ENCODE peak calls at places on chromosomes 6 and 20, in eight cellular contexts. G is uterus; M is CD4-positive, alpha-beta T cell; E is RWPE1; K is nephron progenitor cell; R is Calu3; N is endothelial cell; Z is HFFc6. B is an unnamed sample.

GRCh38 chr6:170031096-170031471 is 259.8 kb downstream of the DLL1 start:
- DNase-seq in N (no peak), K (no peak), M (no peak), Z (no peak), G (no peak), R (no peak), E (no peak), B (no peak)

GRCh38 chr6:149107973-149108372 is 209.5 kb upstream of the TAB2 start:
- DNase-seq in M (no peak), N (no peak), Z (no peak), E (no peak), R (no peak), G (no peak), K (no peak), B (no peak)

GRCh38 chr6:106411643-106412200 is 51.2 kb downstream of the CRYBG1 start:
- DNase-seq in E (no peak), N (no peak), G (no peak), K (no peak), M (no peak), Z (no peak), R (peak; percentile 6), B (no peak)

GRCh38 chr6:89082439-89082838 is 1.9 kb downstream of the PNRC1 start:
- DNase-seq in M (no peak), Z (no peak), K (no peak), G (no peak), R (no peak), E (peak; percentile 8), N (no peak), B (no peak)

GRCh38 chr6:29989211-29989610 is 46.9 kb downstream of the HLA-A start:
- DNase-seq in R (no peak), G (no peak), N (no peak), K (no peak), Z (peak; percentile 17), E (no peak), M (no peak), B (no peak)

GRCh38 chr20:53829086-53829703 is 235.6 kb upstream of the ZNF217 start:
- DNase-seq in N (no peak), K (no peak), R (peak; percentile 34), G (no peak), M (no peak), E (peak; percentile 97), Z (peak; percentile 97), B (no peak)

GRCh38 chr6:136826216-136826615 is 3.8 kb downstream of the PEX7 start:
- DNase-seq in M (no peak), E (no peak), Z (no peak), R (no peak), G (no peak), K (no peak), N (no peak), B (no peak)

GRCh38 chr20:57435498-57436222 is 44.5 kb downstream of the RBM38 start:
- DNase-seq in M (peak; percentile 20), G (no peak), Z (no peak), R (peak; percentile 99), K (no peak), E (peak; percentile 85), N (no peak), B (no peak)

GRCh38 chr6:131368077-131368911 is 204.7 kb upstream of the ARG1 start:
- DNase-seq in K (no peak), R (peak; percentile 43), Z (no peak), N (no peak), G (no peak), E (no peak), M (no peak), B (no peak)

GRCh38 chr6:122781716-122782115 is 2.2 kb downstream of the FABP7 start:
- DNase-seq in N (no peak), G (no peak), E (no peak), M (no peak), K (no peak), Z (no peak), R (no peak), B (no peak)

GRCh38 chr6:89214197-89214596 is 3.0 kb downstream of the GABRR1 start:
- DNase-seq in K (no peak), E (no peak), G (no peak), R (no peak), M (no peak), Z (no peak), N (no peak), B (no peak)

DNA sequence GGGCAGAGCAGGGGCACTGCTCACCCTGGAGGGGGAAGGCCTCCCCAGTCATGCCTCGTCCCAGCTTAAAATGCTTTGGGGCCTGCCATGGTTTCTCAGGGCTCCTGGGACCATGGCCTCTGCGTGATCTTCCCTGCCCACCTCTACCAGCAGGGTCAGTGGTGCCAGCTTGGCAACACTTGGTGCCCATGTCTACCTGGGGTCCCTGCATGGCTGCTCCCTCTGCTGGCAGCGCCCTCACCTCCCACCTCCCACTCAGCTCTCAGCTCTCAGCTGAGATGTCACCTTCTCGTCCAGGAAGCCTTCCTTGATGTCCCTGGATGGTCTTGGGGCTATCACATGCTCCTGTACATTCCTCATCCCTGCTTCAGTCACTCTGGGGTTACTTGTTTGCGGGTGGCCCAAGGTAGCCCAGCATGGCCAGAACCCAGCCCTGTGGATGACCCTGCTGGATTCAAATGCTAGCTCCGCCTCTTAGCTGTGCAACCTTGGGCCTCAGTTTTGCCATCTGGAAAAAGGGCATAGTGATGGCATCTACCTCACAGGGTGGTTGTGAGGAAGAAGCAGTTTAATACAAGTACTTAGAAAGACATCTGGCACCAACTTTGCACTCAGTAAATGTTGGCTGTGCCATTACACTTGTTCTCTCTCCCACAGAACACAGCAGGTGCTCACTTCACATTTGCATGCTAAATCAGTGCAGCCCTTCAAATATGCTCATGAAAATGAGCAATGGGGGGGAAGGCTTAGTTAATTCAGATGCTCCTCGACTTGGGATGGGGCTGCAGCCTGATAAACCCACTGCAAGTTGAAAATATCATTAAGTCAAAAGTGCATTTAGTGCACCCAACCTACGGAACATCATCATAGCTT is 53.5 kb upstream of the PTPN1 start:
- DNase-seq in Z (no peak), E (no peak), K (no peak), N (no peak), G (no peak), M (no peak), R (peak; percentile 54), B (no peak)
- TF ChIP-seq CTCF in Z (peak; percentile 48), E (no peak), K (no peak), N (no peak), G (no peak), M (no peak), R (no peak), B (no peak)

GRCh38 chr6:90865513-90865912 is 278.6 kb upstream of the MAP3K7 start:
- DNase-seq in E (no peak), R (no peak), G (no peak), Z (no peak), K (no peak), M (no peak), N (no peak), B (no peak)

GRCh38 chr6:90859612-90860011 is 272.7 kb upstream of the MAP3K7 start:
- DNase-seq in R (no peak), Z (no peak), G (no peak), N (no peak), K (no peak), M (no peak), E (no peak), B (no peak)

GRCh38 chr6:90859056-90859455 is 272.2 kb upstream of the MAP3K7 start:
- DNase-seq in N (no peak), G (no peak), Z (peak; percentile 39), K (no peak), M (no peak), E (no peak), R (no peak), B (no peak)

DNA sequence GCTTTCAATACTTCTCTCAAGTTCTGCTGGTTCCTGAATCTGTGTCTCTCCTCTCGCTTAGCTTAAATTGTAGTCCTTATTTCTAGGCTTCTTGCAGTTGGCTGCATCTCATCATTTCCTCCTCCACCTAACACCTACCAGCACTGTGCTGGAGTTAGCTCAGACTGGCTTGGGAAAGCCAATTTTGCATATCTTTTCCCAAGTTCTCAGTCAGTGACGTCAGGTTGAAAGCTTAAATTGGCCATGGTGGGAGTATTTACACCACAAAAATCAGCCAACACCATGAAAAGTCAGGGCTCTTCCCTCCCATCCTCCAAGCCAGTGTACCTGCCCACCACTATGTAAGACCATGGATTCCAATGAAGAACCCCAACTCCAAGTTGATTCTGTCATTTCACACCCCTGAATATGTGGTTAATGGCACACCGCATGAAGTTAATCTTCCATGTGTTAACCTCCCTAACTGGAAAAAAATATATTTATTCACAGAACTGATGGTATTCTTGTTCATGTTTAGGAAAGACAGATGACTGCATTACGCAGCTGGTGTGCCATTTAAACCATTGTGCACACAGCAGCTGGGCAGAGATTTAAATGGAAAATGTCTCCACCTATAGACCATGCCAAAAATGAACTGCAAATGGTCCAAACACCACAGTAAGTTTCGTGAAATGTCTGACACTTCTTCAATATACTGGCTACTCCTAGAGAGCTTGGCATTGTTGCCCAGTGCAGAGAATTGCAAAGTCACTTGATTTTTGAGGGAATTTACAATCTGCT is 274.1 kb upstream of the MAP3K7 start:
- DNase-seq in N (no peak), M (no peak), E (no peak), R (no peak), Z (no peak), K (no peak), G (no peak), B (no peak)
- TF ChIP-seq CTCF in N (no peak), M (no peak), E (peak; percentile 15), R (no peak), Z (peak; percentile 21), K (peak; percentile 16), G (no peak), B (peak; percentile 25)

GRCh38 chr20:61517419-61517818 is 265.4 kb downstream of the CDH4 start:
- DNase-seq in Z (no peak), R (no peak), M (no peak), K (no peak), N (no peak), E (no peak), G (no peak), B (no peak)

GRCh38 chr20:61514805-61515505 is 262.9 kb downstream of the CDH4 start:
- DNase-seq in G (no peak), M (no peak), K (no peak), R (no peak), Z (no peak), E (no peak), N (no peak), B (no peak)

GRCh38 chr20:61514018-61514755 is 262.1 kb downstream of the CDH4 start:
- DNase-seq in K (no peak), R (no peak), G (no peak), N (no peak), M (no peak), E (no peak), Z (no peak), B (no peak)

GRCh38 chr20:61516398-61517208 is 264.5 kb downstream of the CDH4 start:
- DNase-seq in E (no peak), G (no peak), N (no peak), M (no peak), R (no peak), K (no peak), Z (peak; percentile 5), B (no peak)

DNA sequence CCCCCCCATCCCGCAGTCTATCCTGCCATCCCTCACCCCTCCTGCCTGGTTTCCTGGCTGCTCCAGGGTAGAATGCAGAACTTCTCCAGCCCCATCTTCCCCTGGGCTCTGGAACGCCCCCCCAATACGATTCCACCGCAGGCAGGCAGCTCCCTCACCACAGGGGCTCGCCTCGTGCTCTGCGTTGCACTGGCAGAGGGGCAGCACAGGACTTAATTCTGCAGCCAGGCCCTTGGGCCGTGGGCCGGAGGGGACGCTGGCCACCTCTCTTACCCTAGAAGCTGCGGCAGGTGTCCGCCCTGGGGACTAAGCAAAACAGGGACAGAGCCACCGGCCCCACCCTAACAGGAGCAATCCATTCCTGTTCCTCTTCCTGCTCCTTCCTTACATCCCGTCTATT is 263.9 kb downstream of the CDH4 start:
- DNase-seq in G (no peak), Z (no peak), E (no peak), N (no peak), K (no peak), R (no peak), M (no peak), B (no peak)
- TF ChIP-seq CTCF in G (no peak), Z (no peak), E (no peak), N (no peak), K (no peak), R (no peak), M (no peak), B (no peak)

GRCh38 chr6:365835-366234 is 25.7 kb upstream of the IRF4 start:
- DNase-seq in G (no peak), Z (no peak), N (no peak), E (no peak), M (no peak), K (no peak), R (no peak), B (no peak)
- TF ChIP-seq CTCF in G (no peak), Z (no peak), N (no peak), E (no peak), M (no peak), K (no peak), R (no peak), B (no peak)

B was measured in neural crest cell.